ENCODE peak calls at places on chromosomes 11 and 22, in ten cellular contexts. B, Y, O, A, P, N, X, F, S and U are unnamed samples.
A peak's percentile ranks its signal among the peaks of the same experiment; 100 is the strongest.

GRCh38 chr11:120950880-120951279 is 73.0 kb upstream of the TBCEL start:
- DNase-seq in F (no peak), Y (no peak), A (no peak), B (no peak), O (no peak), N (no peak), S (no peak), P (no peak), X (no peak), U (no peak)

GRCh38 chr11:62552931-62553838 is 6.6 kb upstream of the AHNAK start:
- DNase-seq in A (no peak), X (peak; percentile 82), S (peak; percentile 93), O (peak; percentile 88), Y (peak; percentile 76), F (peak; percentile 94), N (peak; percentile 85), B (peak; percentile 94), P (peak; percentile 96), U (peak; percentile 92)

GRCh38 chr11:32333335-32333991 is 101.9 kb downstream of the WT1 start:
- DNase-seq in N (peak; percentile 60), S (peak; percentile 76), A (no peak), O (peak; percentile 81), P (peak; percentile 68), F (peak; percentile 42), X (peak; percentile 72), B (peak; percentile 44), Y (no peak), U (no peak)

GRCh38 chr11:117378966-117379865 is 51.6 kb downstream of the CEP164 start:
- DNase-seq in Y (no peak), S (no peak), O (no peak), X (no peak), F (no peak), P (no peak), N (peak; percentile 14), A (no peak), B (no peak), U (no peak)

GRCh38 chr11:96306933-96307747 is 35.9 kb downstream of the MAML2 start:
- DNase-seq in F (peak; percentile 100), S (peak; percentile 99), N (peak; percentile 96), O (peak; percentile 62), A (no peak), B (peak; percentile 100), X (peak; percentile 42), Y (no peak), P (peak; percentile 99), U (peak; percentile 99)

GRCh38 chr11:110124605-110125004 is 31.4 kb downstream of the ZC3H12C start:
- DNase-seq in P (no peak), X (no peak), N (no peak), Y (no peak), O (no peak), B (no peak), A (no peak), S (no peak), F (no peak), U (no peak)

GRCh38 chr11:61955416-61956135 is 5.4 kb downstream of the BEST1 start:
- DNase-seq in N (no peak), F (no peak), P (no peak), S (peak; percentile 45), B (no peak), O (peak; percentile 96), A (no peak), Y (peak; percentile 55), X (peak; percentile 67), U (no peak)

GRCh38 chr22:49247194-49247924 is 580.3 kb downstream of the BRD1 start:
- DNase-seq in B (no peak), F (no peak), O (no peak), A (no peak), X (no peak), S (no peak), P (no peak), N (no peak), Y (peak; percentile 32), U (no peak)

GRCh38 chr11:45662096-45662664 is 3.2 kb downstream of the CHST1 start:
- DNase-seq in O (no peak), A (no peak), S (no peak), P (no peak), F (no peak), X (no peak), N (no peak), Y (no peak), B (no peak), U (no peak)

GRCh38 chr11:122491486-122491885 is 164.0 kb upstream of the UBASH3B start:
- DNase-seq in B (peak; percentile 6), F (peak; percentile 65), S (peak; percentile 64), Y (no peak), P (peak; percentile 61), A (no peak), X (no peak), N (peak; percentile 37), O (no peak), U (no peak)

GRCh38 chr11:116778556-116778955 is 5.8 kb upstream of the BUD13 start:
- DNase-seq in S (no peak), P (peak; percentile 19), A (no peak), F (peak; percentile 41), Y (no peak), N (no peak), B (no peak), O (no peak), X (no peak), U (no peak)

GRCh38 chr22:26444777-26445176 is 15.7 kb downstream of the ASPHD2 start:
- DNase-seq in O (no peak), X (no peak), A (no peak), P (no peak), F (no peak), S (no peak), Y (no peak), B (no peak), N (no peak), U (no peak)

GRCh38 chr11:69131644-69132300 is 24.0 kb upstream of the SMIM38 start:
- DNase-seq in S (peak; percentile 80), B (peak; percentile 53), Y (no peak), P (peak; percentile 73), A (no peak), X (peak; percentile 91), N (peak; percentile 76), F (peak; percentile 81), O (peak; percentile 96), U (peak; percentile 53)

DNA sequence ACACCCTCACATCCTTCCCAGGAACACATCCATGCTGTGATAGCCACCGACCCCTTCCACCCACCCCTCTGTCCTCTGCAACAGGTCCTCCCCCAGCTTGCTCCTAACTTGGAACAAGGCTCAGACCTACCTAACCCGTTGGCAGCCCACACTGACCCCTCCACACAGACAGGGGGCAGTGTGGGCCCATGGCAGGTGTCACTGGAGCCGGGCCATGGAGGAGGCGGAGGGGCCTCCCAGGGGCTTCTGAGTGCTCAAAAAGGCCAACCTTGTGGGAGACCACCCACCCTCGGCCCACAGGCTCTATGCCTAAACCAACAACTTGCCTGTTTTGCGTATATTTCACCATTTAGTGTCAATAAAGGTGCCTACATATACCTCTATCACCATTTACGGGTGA is 57.0 kb downstream of the CERK start:
- DNase-seq in N (no peak), O (peak; percentile 38), A (peak; percentile 40), Y (no peak), X (no peak), S (no peak), F (no peak), B (no peak), P (no peak), U (no peak)
- TF ChIP-seq CTCF in N (peak; percentile 29), O (peak; percentile 53), A (peak; percentile 69), Y (peak; percentile 24), X (no peak), S (peak; percentile 25), F (peak; percentile 17), B (peak; percentile 55), P (no peak), U (peak; percentile 23)

GRCh38 chr11:125110996-125111340 is 458 bp downstream of the TMEM218 start:
- DNase-seq in B (peak; percentile 4), P (no peak), X (no peak), N (no peak), S (no peak), F (no peak), A (peak; percentile 41), Y (no peak), O (peak; percentile 38), U (no peak)

GRCh38 chr11:125111341-125112234 is at the start of gene TMEM218:
- DNase-seq in B (peak; percentile 99), N (peak; percentile 100), O (peak; percentile 99), F (peak; percentile 100), Y (peak; percentile 96), P (peak; percentile 99), A (peak; percentile 99), X (peak; percentile 100), S (peak; percentile 100), U (peak; percentile 96)

GRCh38 chr11:125110506-125110905 is 920 bp downstream of the TMEM218 start:
- DNase-seq in N (no peak), O (peak; percentile 27), B (no peak), S (no peak), P (no peak), A (peak; percentile 16), X (peak; percentile 31), F (no peak), Y (no peak), U (no peak)

GRCh38 chr11:125114518-125114917 is 3.1 kb upstream of the TMEM218 start:
- DNase-seq in F (no peak), N (no peak), A (no peak), O (peak; percentile 73), S (no peak), X (no peak), P (no peak), B (no peak), Y (no peak), U (no peak)

DNA sequence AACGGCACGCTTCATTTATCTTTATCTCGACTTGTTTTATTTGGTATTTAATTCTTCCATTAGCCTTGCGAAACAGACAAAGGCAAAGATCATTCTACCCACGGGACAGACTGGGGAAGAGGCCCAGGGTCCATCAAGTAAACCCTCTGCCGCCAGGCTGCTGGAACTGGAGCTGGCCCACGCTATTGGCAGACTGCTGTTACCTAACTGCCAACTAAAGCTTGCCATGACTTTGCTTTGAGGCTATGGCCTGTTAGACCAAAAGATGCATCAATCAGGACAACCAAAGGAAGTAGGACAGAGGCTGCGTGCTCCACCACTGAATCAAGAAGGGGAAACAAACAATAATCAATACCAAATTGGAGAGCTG is 794 bp upstream of the TMEM218 start:
- DNase-seq in S (no peak), Y (no peak), X (no peak), P (no peak), N (no peak), A (no peak), B (no peak), F (no peak), O (no peak), U (no peak)
- H3K4me3 ChIP-seq in S (peak overlapping the region; percentile 11), Y (peak overlapping the region; percentile 89), X (peak overlapping the region; percentile 39), P (peak overlapping the region; percentile 48), N (peak overlapping the region; percentile 91), A (peak overlapping the region; percentile 55), B (peak overlapping the region; percentile 43), F (peak overlapping the region; percentile 47), O (peak overlapping the region; percentile 51), U (peak overlapping the region; percentile 34)

GRCh38 chr11:16505481-16505880 is 149.1 kb upstream of the SOX6 start:
- DNase-seq in O (peak; percentile 66), X (no peak), S (no peak), Y (no peak), F (no peak), N (no peak), B (no peak), A (no peak), P (no peak), U (no peak)
- TF ChIP-seq CTCF in O (no peak), X (no peak), S (no peak), Y (no peak), F (no peak), N (no peak), B (no peak), A (no peak), P (no peak), U (no peak)

DNA sequence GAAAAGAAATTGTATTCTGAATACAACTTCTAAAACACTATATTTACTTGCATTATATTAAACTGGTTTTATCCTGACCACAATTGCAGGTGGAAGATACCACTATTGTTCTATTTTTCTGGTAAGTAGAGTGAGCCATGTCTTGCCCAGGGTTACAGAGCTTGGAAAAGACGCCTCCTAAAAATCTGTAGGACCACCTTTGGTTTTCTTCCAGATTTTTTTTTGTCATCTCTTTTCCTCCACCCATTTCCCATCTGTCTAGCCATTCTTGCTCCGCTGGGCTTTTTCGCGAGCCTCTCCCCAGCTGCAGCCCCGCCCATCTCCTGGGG is 294 bp upstream of the MTMR3 start:
- DNase-seq in O (no peak), P (no peak), B (no peak), F (no peak), X (no peak), A (no peak), Y (no peak), S (no peak), N (no peak), U (no peak)
- H3K4me3 ChIP-seq in O (peak overlapping the region; percentile 94), P (peak overlapping the region; percentile 32), B (peak overlapping the region; percentile 26), F (peak overlapping the region; percentile 28), X (peak overlapping the region; percentile 98), A (peak overlapping the region; percentile 98), Y (peak overlapping the region; percentile 75), S (peak overlapping the region; percentile 99), N (peak overlapping the region; percentile 94), U (no peak overlapping the region)